ENCODE peak calls at places on chromosomes 7 and 10, in four cellular contexts. One of them, this sample, is unnamed.

GRCh38 chr10:22750131-22750530 is 35.8 kb upstream of the PIP4K2A start:
- DNase-seq in HepG2: no peak
- DNase-seq in HCT116: no peak
- DNase-seq in K562: no peak
- DNase-seq in this sample: no peak

GRCh38 chr10:44958196-44958896 is 1.3 kb upstream of the RASSF4 start:
- DNase-seq in HepG2: no peak
- DNase-seq in HCT116: no peak
- DNase-seq in K562: no peak
- DNase-seq in this sample: no peak

GRCh38 chr10:3122486-3123205 is 49.9 kb downstream of the PITRM1 start:
- DNase-seq in HepG2: no peak
- DNase-seq in HCT116: no peak
- DNase-seq in K562: no peak
- DNase-seq in this sample: no peak

GRCh38 chr10:101646369-101646768 is 48.6 kb downstream of the FBXW4 start:
- DNase-seq in HepG2: no peak
- DNase-seq in HCT116: no peak
- DNase-seq in K562: no peak
- DNase-seq in this sample: no peak

GRCh38 chr7:28629216-28629848 is 217.0 kb downstream of the CREB5 start:
- DNase-seq in HepG2: no peak
- DNase-seq in HCT116: no peak
- DNase-seq in K562: no peak
- DNase-seq in this sample: no peak

GRCh38 chr7:142556745-142557144 is 192.5 kb upstream of the PRSS1 start:
- DNase-seq in HepG2: peak
- DNase-seq in HCT116: peak
- DNase-seq in K562: peak
- DNase-seq in this sample: peak

GRCh38 chr10:121722665-121723064 is 124.4 kb upstream of the FGFR2 start:
- DNase-seq in HepG2: no peak
- DNase-seq in HCT116: no peak
- DNase-seq in K562: no peak
- DNase-seq in this sample: no peak

GRCh38 chr7:28490831-28491230 is 78.5 kb downstream of the CREB5 start:
- DNase-seq in HepG2: no peak
- DNase-seq in HCT116: no peak
- DNase-seq in K562: no peak
- DNase-seq in this sample: no peak

GRCh38 chr7:73721237-73721848 is 1.9 kb upstream of the STX1A start:
- DNase-seq in HepG2: no peak
- DNase-seq in HCT116: no peak
- DNase-seq in K562: no peak
- DNase-seq in this sample: no peak

GRCh38 chr7:39583539-39583938 is 17.3 kb downstream of the YAE1 start:
- DNase-seq in HepG2: no peak
- DNase-seq in HCT116: no peak
- DNase-seq in K562: no peak
- DNase-seq in this sample: no peak

GRCh38 chr7:130896898-130897514 is 163.0 kb upstream of the KLF14 start:
- DNase-seq in HepG2: peak
- DNase-seq in HCT116: peak
- DNase-seq in K562: peak
- DNase-seq in this sample: peak
- TF ChIP-seq ATF3 in HepG2: no peak
- TF ChIP-seq ATF3 in HCT116: no peak
- TF ChIP-seq ATF3 in K562: peak
- TF ChIP-seq ATF3 in this sample: no peak

GRCh38 chr7:157355784-157356511 is 19.1 kb downstream of the DNAJB6 start:
- DNase-seq in HepG2: no peak
- DNase-seq in HCT116: no peak
- DNase-seq in K562: no peak
- DNase-seq in this sample: no peak

GRCh38 chr7:157358753-157359096 is 21.9 kb downstream of the DNAJB6 start:
- DNase-seq in HepG2: no peak
- DNase-seq in HCT116: no peak
- DNase-seq in K562: no peak
- DNase-seq in this sample: no peak

GRCh38 chr7:157359581-157359980 is 22.8 kb downstream of the DNAJB6 start:
- DNase-seq in HepG2: no peak
- DNase-seq in HCT116: no peak
- DNase-seq in K562: no peak
- DNase-seq in this sample: no peak

GRCh38 chr7:157358041-157358752 is 21.4 kb downstream of the DNAJB6 start:
- DNase-seq in HepG2: no peak
- DNase-seq in HCT116: no peak
- DNase-seq in K562: no peak
- DNase-seq in this sample: no peak

GRCh38 chr7:157357129-157358040 is 20.6 kb downstream of the DNAJB6 start:
- DNase-seq in HepG2: no peak
- DNase-seq in HCT116: no peak
- DNase-seq in K562: no peak
- DNase-seq in this sample: no peak
- TF ChIP-seq ATF3 in HepG2: no peak
- TF ChIP-seq ATF3 in HCT116: no peak
- TF ChIP-seq ATF3 in K562: no peak
- TF ChIP-seq ATF3 in this sample: no peak

GRCh38 chr7:3880221-3880935 is 579.3 kb downstream of the SDK1 start:
- DNase-seq in HepG2: no peak
- DNase-seq in HCT116: no peak
- DNase-seq in K562: no peak
- DNase-seq in this sample: no peak
- TF ChIP-seq ATF3 in HepG2: no peak
- TF ChIP-seq ATF3 in HCT116: no peak
- TF ChIP-seq ATF3 in K562: no peak
- TF ChIP-seq ATF3 in this sample: no peak

DNA sequence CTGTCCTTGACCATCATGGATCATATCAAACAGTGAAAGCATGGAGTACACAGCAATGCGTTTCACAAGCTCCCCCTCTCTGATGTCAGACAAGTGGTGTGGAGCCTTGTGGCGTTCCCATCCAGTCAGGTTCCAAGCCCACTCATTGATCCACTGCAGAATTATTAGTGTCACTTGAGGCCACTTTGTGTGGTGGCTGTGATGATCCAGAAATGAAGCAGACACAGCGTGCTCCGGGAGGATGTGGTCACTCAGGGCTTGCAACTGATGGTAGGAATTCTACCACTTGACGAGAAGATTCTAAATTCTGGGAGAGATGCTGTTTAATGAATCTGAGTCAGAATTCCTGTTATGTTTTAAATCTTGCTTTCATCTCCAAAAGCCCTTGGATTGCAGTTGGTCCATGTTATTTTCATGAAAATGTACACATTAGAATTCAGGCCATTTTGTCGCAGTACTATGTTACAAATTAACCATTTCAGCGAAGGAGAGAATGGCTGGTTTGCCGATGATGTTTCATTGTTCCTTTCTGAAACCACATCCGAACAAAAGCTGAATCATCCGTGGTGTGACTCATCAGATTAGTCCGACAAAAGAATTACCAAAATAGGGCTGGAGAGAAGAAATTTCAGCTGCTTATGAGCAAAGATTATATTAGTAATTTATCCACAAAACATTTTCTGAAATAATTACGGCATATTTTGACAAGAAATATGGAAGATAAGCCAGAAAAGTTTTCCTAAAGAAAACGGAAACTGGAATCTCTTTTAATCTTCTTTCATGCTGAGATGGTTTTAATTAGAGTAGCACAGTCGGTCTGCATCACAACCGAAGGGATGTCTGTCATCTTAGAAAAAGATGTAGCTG is 48.1 kb downstream of the INSYN2A start:
- DNase-seq in HepG2: no peak
- DNase-seq in HCT116: peak
- DNase-seq in K562: no peak
- DNase-seq in this sample: no peak
- TF ChIP-seq ATF3 in HepG2: no peak
- TF ChIP-seq ATF3 in HCT116: peak
- TF ChIP-seq ATF3 in K562: no peak
- TF ChIP-seq ATF3 in this sample: no peak

GRCh38 chr7:148144827-148145226 is 445.7 kb upstream of the C7orf33 start:
- DNase-seq in HepG2: no peak
- DNase-seq in HCT116: no peak
- DNase-seq in K562: no peak
- DNase-seq in this sample: no peak
- TF ChIP-seq ATF3 in HepG2: no peak
- TF ChIP-seq ATF3 in HCT116: no peak
- TF ChIP-seq ATF3 in K562: no peak
- TF ChIP-seq ATF3 in this sample: no peak

GRCh38 chr7:94696981-94697670 is 41.2 kb upstream of the SGCE start:
- DNase-seq in HepG2: peak
- DNase-seq in HCT116: peak
- DNase-seq in K562: no peak
- DNase-seq in this sample: no peak

GRCh38 chr7:94697671-94697994 is 41.7 kb upstream of the SGCE start:
- DNase-seq in HepG2: no peak
- DNase-seq in HCT116: no peak
- DNase-seq in K562: no peak
- DNase-seq in this sample: no peak

GRCh38 chr7:94701555-94701973 is 45.6 kb upstream of the SGCE start:
- DNase-seq in HepG2: peak
- DNase-seq in HCT116: peak
- DNase-seq in K562: no peak
- DNase-seq in this sample: no peak

GRCh38 chr7:94700926-94701554 is 45.1 kb upstream of the SGCE start:
- DNase-seq in HepG2: peak
- DNase-seq in HCT116: no peak
- DNase-seq in K562: no peak
- DNase-seq in this sample: no peak

GRCh38 chr7:94698275-94698674 is 42.3 kb upstream of the SGCE start:
- DNase-seq in HepG2: peak
- DNase-seq in HCT116: peak
- DNase-seq in K562: no peak
- DNase-seq in this sample: no peak
- TF ChIP-seq ATF3 in HepG2: peak
- TF ChIP-seq ATF3 in HCT116: peak
- TF ChIP-seq ATF3 in K562: no peak
- TF ChIP-seq ATF3 in this sample: no peak

DNA sequence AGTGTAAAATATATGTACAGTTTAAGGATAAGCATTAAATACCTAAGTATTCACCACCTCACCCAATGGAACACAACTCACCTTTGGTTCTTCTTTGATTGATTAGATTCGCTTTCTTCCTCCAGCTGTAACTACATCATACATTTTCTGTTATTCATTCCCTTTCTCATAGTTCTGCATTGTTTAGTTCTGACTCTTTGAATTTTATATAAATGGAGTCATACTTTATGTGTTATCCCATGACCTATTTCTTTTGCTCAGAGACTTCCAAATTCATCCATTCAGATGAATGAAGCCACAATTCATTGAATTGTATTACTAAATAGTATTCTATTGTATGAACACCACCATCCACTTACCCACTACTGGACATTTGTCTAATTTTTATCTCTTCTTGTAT is 12.3 kb downstream of the THNSL1 start:
- DNase-seq in HepG2: no peak
- DNase-seq in HCT116: no peak
- DNase-seq in K562: no peak
- DNase-seq in this sample: no peak
- TF ChIP-seq ATF3 in HepG2: no peak
- TF ChIP-seq ATF3 in HCT116: no peak
- TF ChIP-seq ATF3 in K562: no peak
- TF ChIP-seq ATF3 in this sample: no peak

DNA sequence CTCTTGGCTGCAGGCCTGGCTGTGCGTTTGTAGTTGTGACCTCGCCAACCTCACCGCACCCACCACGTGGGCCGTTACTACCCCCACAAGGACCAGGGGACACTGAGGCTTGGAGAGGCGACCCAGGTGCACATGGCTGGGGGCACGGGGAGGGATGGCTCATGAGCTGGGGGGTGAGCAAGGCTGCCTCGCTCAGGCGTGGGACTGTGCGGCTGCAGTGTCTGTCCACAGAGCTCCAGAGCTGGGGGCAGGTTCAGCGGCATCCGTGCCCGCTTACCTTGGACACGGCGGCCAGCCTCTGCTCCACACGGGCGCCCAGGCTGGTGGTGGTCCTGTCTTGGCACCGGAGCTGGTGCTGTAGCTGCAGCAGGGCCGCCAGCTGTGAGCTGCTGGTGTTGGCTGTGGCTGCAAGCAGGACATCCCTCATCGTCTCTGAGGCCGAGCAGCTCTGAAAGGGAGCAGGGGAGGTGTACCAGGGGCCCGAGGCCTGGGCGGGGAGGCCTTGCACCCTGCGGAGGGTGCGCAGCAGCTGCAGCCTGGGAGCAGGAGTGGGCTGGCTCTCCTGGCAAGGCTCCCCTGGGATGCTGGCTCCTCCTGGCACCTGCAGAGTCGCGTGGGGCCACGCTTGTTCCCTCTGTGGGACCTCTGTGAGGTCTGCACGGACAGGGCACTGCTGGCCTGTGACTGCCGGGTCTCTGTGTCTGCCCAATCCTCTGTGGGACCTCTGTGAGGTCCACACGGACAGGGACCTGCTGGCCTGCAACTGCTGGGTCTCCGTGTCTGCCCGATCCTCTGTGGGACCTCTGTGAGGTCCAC is 60.0 kb upstream of the NKX6-2 start:
- DNase-seq in HepG2: no peak
- DNase-seq in HCT116: no peak
- DNase-seq in K562: no peak
- DNase-seq in this sample: no peak
- TF ChIP-seq ATF3 in HepG2: no peak
- TF ChIP-seq ATF3 in HCT116: no peak
- TF ChIP-seq ATF3 in K562: no peak
- TF ChIP-seq ATF3 in this sample: no peak